ENCODE peak calls at places on chromosome 10, in eight cellular contexts. K is mammary epithelial cell, D is PC-3, V is MM.1S, U is neural progenitor cell, R is DND-41, Y is H9, H is Karpas-422. O is an unnamed sample.

GRCh38 chr10:58641095-58641531 is 128.4 kb downstream of the BICC1 start:
- DNase-seq in K (peak), U (peak), D (peak), H (no peak), Y (no peak), V (no peak), R (no peak), O (peak)

GRCh38 chr10:59865101-59865500 is 41.3 kb downstream of the CCDC6 start:
- DNase-seq in R (no peak), V (peak), D (peak), Y (peak), K (peak), U (peak), H (peak), O (no peak)

GRCh38 chr10:102945449-102945848 is 27.4 kb downstream of the CNNM2 start:
- DNase-seq in D (no peak), V (no peak), R (no peak), H (no peak), U (peak), K (no peak), Y (no peak), O (no peak)

GRCh38 chr10:938954-939678 is 7.6 kb upstream of the LARP4B start:
- DNase-seq in D (no peak), K (no peak), Y (no peak), U (no peak), H (peak), V (no peak), R (peak), O (no peak)

GRCh38 chr10:11729790-11730315 is 12.3 kb upstream of the ECHDC3 start:
- DNase-seq in V (no peak), D (no peak), U (no peak), Y (no peak), H (no peak), K (no peak), R (no peak), O (no peak)

GRCh38 chr10:109780997-109781396 is 142.3 kb downstream of the XPNPEP1 start:
- DNase-seq in R (no peak), D (no peak), V (no peak), U (peak), Y (peak), K (no peak), H (no peak), O (no peak)

GRCh38 chr10:624605-625334 is 64.7 kb downstream of the DIP2C start:
- DNase-seq in R (no peak), Y (peak), D (no peak), H (no peak), V (no peak), U (peak), K (peak), O (peak)

GRCh38 chr10:103470755-103471653 is 8.0 kb downstream of the CALHM3 start:
- DNase-seq in D (peak), R (peak), V (peak), Y (peak), H (peak), K (no peak), U (no peak), O (no peak)

GRCh38 chr10:103960103-103960502 is 6.8 kb upstream of the SLK start:
- DNase-seq in Y (no peak), V (no peak), K (no peak), H (no peak), R (no peak), D (no peak), U (no peak), O (no peak)

GRCh38 chr10:5534880-5535856 is 10.4 kb downstream of the CALML3 start:
- DNase-seq in Y (no peak), D (no peak), H (no peak), R (no peak), V (no peak), U (no peak), K (peak), O (peak)

GRCh38 chr10:48285710-48286109 is 11.2 kb upstream of the FRMPD2 start:
- DNase-seq in Y (no peak), V (no peak), U (no peak), R (peak), K (no peak), D (no peak), H (no peak), O (no peak)

GRCh38 chr10:16986406-16987128 is 143.0 kb downstream of the CUBN start:
- DNase-seq in V (no peak), R (no peak), D (peak), H (no peak), Y (no peak), U (peak), K (peak), O (peak)

GRCh38 chr10:94546058-94546595 is 539 bp downstream of the HELLS start:
- DNase-seq in H (peak), U (peak), K (peak), D (peak), Y (no peak), R (no peak), V (peak), O (no peak)

GRCh38 chr10:50610364-50610763 is 13.4 kb downstream of the SGMS1 start:
- DNase-seq in R (no peak), Y (no peak), D (no peak), H (no peak), U (no peak), K (no peak), V (no peak), O (no peak)

GRCh38 chr10:96511044-96511945 is 2.4 kb downstream of the TLL2 start:
- DNase-seq in H (peak), U (peak), V (no peak), D (peak), R (peak), Y (peak), K (peak), O (peak)

GRCh38 chr10:110209926-110210662 is 2.7 kb downstream of the MXI1 start:
- DNase-seq in U (peak), H (peak), Y (peak), D (peak), R (peak), K (peak), V (peak), O (peak)

GRCh38 chr10:103709341-103709920 is 145.9 kb downstream of the SH3PXD2A start:
- DNase-seq in R (no peak), Y (no peak), U (no peak), H (no peak), V (no peak), K (peak), D (peak), O (peak)

GRCh38 chr10:125028291-125028867 is 86.5 kb downstream of the ZRANB1 start:
- DNase-seq in D (peak), R (no peak), V (no peak), U (peak), Y (no peak), K (no peak), H (no peak), O (no peak)

GRCh38 chr10:15426558-15426957 is 55.5 kb upstream of the FAM171A1 start:
- DNase-seq in R (peak), Y (no peak), H (no peak), U (no peak), D (no peak), V (peak), K (no peak), O (no peak)

GRCh38 chr10:49614242-49615198 is 683 bp downstream of the CHAT start:
- DNase-seq in V (no peak), K (no peak), R (no peak), Y (peak), U (peak), D (no peak), H (no peak), O (no peak)

GRCh38 chr10:106111241-106111640 is 1053.3 kb downstream of the SORCS1 start:
- DNase-seq in U (no peak), V (no peak), D (peak), R (no peak), H (no peak), K (peak), Y (no peak), O (peak)

GRCh38 chr10:72832701-72833100 is 60.8 kb upstream of the OIT3 start:
- DNase-seq in H (no peak), U (no peak), K (no peak), R (no peak), V (no peak), Y (no peak), D (no peak), O (peak)

GRCh38 chr10:1130226-1130625 is 74.0 kb downstream of the WDR37 start:
- DNase-seq in H (no peak), U (no peak), D (no peak), R (peak), Y (no peak), K (no peak), V (no peak), O (no peak)

GRCh38 chr10:49281461-49281860 is 17.5 kb upstream of the C10orf71 start:
- DNase-seq in H (peak), V (no peak), Y (peak), K (no peak), R (no peak), U (peak), D (no peak), O (no peak)

GRCh38 chr10:5528989-5529701 is 4.4 kb downstream of the CALML3 start:
- DNase-seq in V (no peak), K (no peak), U (no peak), H (no peak), R (no peak), Y (peak), D (no peak), O (no peak)

GRCh38 chr10:118373786-118374185 is 31.7 kb upstream of the FAM204A start:
- DNase-seq in D (peak), V (no peak), H (no peak), R (no peak), Y (no peak), U (no peak), K (peak), O (peak)

DNA sequence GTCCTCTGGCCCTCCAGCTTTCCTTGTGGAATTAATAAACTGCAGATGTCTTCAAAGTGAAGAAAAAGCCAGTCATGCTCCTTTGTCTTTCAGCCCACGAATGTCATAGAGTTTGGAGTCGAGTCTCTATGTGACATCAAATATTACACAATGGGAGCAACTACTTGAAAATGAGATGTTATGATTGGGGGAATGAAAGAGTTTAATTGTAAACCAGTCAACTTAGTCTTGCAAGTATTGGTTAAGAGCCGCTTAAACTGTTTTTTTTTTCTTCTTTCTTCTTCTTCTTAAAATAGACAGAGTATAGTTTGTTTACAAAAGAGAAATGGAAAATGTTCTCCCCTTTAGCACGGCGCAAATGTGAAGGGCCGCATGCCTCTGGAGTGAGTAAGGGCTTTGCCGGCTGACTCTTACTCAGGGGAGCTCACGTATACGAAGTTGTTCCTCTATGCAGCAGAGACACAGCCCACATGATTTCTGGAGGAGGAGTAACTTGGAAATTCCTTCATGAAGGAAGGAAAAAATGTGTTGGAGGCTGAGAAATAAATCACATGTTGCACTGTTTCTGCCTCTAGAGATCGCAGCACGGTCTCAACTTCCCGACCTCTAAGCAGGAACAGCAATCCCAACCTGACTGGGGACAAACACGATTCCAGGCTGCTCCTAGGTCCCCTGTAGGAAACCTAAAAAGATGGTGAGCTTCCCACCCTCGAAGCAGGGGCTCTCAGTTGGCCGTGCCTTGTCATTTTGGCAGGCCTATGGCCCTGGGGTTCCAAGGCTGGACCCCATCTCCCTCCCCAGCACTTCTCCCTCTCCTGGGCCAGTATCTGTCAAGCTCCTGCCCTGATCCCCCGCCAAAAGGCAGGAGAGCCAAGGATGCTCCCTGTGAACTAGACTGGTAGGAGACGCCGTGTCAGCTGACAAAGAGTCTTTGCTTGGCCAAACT is 44.9 kb downstream of the MYOF start:
- DNase-seq in Y (peak), U (peak), H (no peak), K (peak), R (no peak), V (no peak), D (peak), O (peak)
- H3K9ac ChIP-seq in Y (peak), U (no peak), H (no peak), K (peak), R (no peak), V (no peak), D (peak), O (peak)

DNA sequence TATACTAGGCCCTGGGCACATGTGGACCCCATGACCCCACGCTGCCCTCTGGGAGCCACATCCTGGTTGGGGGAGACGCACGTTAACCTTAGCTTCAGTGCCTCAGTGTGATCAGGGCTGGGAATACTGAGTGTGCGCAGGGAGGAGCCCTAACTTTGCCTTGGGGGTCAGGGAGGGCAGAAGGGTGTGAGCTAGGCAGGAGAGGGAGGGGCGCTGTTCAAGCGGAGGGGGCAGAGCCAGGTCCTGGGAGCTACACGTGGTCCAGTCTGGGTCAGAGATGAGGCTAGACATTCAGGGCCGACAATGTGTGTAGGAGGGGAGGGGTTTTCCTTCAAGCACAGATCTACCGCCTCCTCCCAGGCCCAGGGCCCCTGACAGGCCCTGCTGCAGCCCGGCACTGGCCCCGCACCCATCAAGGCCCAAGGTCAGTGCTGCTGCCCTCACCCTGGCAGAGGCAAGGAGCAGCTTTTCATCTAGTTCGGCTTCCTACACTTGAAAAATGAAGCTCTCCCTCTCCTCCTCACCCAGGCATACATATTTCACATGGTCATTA is 47.5 kb downstream of the C10orf105 start:
- DNase-seq in V (no peak), R (no peak), Y (no peak), K (no peak), U (no peak), D (no peak), H (no peak), O (no peak)
- H3K9ac ChIP-seq in V (no peak), R (no peak), Y (no peak), K (no peak), U (no peak), D (no peak), H (no peak), O (no peak)

GRCh38 chr10:122492006-122492405 is 30.7 kb downstream of the HTRA1 start:
- DNase-seq in Y (no peak), R (no peak), V (no peak), D (no peak), H (no peak), K (no peak), U (no peak), O (no peak)
- H3K9ac ChIP-seq in Y (no peak), R (no peak), V (no peak), D (no peak), H (no peak), K (peak), U (no peak), O (peak)

DNA sequence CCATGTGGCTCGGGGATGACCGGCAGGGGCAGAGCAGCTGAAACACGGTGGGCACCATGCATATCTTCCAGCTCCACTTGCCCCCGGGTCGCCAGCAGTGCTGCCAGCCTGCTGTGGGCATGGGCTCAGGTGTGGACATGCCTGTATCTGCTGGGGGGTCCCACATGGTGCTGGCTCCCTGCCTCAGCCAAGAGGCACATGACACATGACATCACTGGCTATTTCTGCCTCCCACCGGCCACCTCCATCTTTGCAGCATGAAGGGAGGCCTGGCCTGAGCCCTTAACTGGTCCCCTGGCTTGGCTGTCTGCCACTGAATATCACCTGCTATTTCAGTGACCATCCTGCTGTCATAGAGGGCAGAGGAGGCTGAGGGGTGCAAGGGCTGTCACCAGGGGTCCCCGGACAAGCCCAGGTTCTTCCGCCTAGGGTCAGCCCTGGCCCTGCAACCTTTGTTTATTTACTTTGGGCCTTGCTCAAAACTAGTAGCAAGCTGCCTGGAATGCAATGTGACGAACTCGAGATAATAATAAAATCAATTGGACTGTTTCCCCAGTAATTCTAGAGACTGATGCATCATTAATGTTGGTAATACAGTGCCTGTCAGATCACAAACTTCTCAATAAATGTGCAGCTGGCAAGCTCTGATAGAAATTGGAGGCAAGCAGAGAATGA is 28.4 kb downstream of the ZMIZ1 start:
- DNase-seq in H (no peak), D (no peak), Y (no peak), V (no peak), U (no peak), K (no peak), R (no peak), O (no peak)
- H3K9ac ChIP-seq in H (no peak), D (no peak), Y (no peak), V (no peak), U (no peak), K (no peak), R (no peak), O (no peak)

GRCh38 chr10:62244088-62244487 is 24.6 kb downstream of the RTKN2 start:
- DNase-seq in K (no peak), H (peak), Y (no peak), U (no peak), D (no peak), V (no peak), R (no peak), O (no peak)
- H3K9ac ChIP-seq in K (peak), H (no peak), Y (no peak), U (no peak), D (peak), V (peak), R (no peak), O (peak)

DNA sequence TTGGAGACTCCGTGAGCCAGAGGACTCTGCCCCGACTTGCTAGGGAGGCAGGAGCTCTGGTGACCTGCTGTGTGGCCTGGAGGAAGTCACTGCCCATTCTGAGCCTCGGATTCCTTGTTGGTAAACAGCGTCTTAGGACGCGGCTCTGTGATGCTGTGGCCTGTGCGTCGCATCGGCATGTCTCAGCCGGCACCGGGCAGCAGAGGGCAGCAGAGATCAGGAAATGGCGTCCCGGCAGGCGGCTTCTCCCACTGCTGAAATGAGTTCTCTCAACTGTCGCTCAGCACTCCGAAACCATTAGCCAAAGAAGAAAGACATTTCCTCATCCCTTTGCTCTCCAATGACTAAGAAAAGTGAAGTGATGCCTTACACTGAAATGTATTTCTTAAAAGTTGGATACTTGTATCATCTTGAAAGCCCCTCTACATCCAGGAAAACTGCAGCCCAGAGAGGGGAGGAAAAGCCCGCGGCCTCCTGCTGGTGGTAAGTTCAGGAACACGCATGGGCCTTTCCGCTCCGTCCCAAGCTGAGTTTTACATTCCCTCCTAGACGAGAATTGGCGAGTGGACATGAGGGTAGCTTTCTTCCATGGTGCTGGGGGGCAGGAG is 91.7 kb downstream of the WDR11 start:
- DNase-seq in U (peak), K (peak), Y (peak), D (peak), H (peak), R (peak), V (peak), O (peak)
- H3K9ac ChIP-seq in U (no peak), K (no peak), Y (no peak), D (no peak), H (no peak), R (no peak), V (no peak), O (peak)

GRCh38 chr10:37831495-37832333 is 25.7 kb downstream of the ZNF248 start:
- DNase-seq in D (peak), Y (no peak), V (no peak), H (no peak), K (no peak), R (no peak), U (no peak), O (no peak)
- H3K9ac ChIP-seq in D (no peak), Y (no peak), V (no peak), H (no peak), K (no peak), R (no peak), U (no peak), O (no peak)

GRCh38 chr10:34526186-34526585 is 288.9 kb downstream of the PARD3 start:
- DNase-seq in R (no peak), K (peak), H (no peak), U (no peak), V (no peak), D (peak), Y (no peak), O (peak)
- H3K9ac ChIP-seq in R (no peak), K (peak), H (no peak), U (no peak), V (no peak), D (peak), Y (no peak), O (peak)

DNA sequence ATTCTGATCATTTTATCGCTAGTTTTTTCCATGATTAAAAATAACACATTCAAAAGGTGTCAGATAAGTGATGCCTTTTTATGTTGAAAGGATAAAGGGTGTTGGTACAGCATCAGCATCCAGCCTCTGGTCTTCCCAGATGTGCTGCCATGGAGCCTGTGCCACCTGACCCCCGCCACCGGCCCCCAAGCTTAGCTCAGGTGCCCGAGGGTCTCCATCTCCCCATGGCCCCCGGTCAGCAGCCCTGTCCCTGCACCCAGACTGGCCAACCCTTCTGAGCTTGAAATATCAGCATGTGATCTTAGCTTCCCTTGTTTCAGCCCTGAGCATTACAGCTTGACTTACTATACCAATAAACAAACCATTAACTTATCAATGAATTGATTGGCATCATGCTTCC is 24.6 kb downstream of the PFKP start:
- DNase-seq in U (no peak), Y (no peak), H (no peak), R (no peak), V (no peak), D (no peak), K (no peak), O (no peak)
- H3K9ac ChIP-seq in U (no peak), Y (no peak), H (no peak), R (no peak), V (no peak), D (no peak), K (peak), O (peak)